ENCODE peak calls at places on chromosomes 12 and 14, in ten cellular contexts. One of them, this sample, is unnamed.

GRCh38 chr12:124588689-124589318 is 21.4 kb upstream of the NCOR2 start:
- DNase-seq in heart right ventricle: peak
- DNase-seq in fibroblast of pulmonary artery: peak
- DNase-seq in HCT116: no peak
- DNase-seq in AG09309: no peak
- DNase-seq in RWPE1: peak
- DNase-seq in foreskin fibroblast: peak
- DNase-seq in MCF 10A: peak
- DNase-seq in endothelial cell of umbilical vein: peak
- DNase-seq in Peyer's patch: no peak
- DNase-seq in this sample: peak

GRCh38 chr14:63192085-63192484 is 12.2 kb upstream of the RHOJ start:
- DNase-seq in endothelial cell of umbilical vein: peak
- DNase-seq in fibroblast of pulmonary artery: peak
- DNase-seq in Peyer's patch: no peak
- DNase-seq in MCF 10A: no peak
- DNase-seq in RWPE1: no peak
- DNase-seq in foreskin fibroblast: peak
- DNase-seq in heart right ventricle: peak
- DNase-seq in HCT116: no peak
- DNase-seq in AG09309: no peak
- DNase-seq in this sample: no peak

GRCh38 chr12:20588057-20588456 is 107.1 kb upstream of the SLCO1C1 start:
- DNase-seq in HCT116: no peak
- DNase-seq in RWPE1: no peak
- DNase-seq in foreskin fibroblast: no peak
- DNase-seq in AG09309: no peak
- DNase-seq in Peyer's patch: no peak
- DNase-seq in heart right ventricle: no peak
- DNase-seq in endothelial cell of umbilical vein: no peak
- DNase-seq in MCF 10A: no peak
- DNase-seq in fibroblast of pulmonary artery: no peak
- DNase-seq in this sample: no peak

GRCh38 chr14:92352158-92352985 is 29.4 kb downstream of the SLC24A4 start:
- DNase-seq in RWPE1: no peak
- DNase-seq in fibroblast of pulmonary artery: peak
- DNase-seq in AG09309: no peak
- DNase-seq in HCT116: peak
- DNase-seq in heart right ventricle: no peak
- DNase-seq in MCF 10A: peak
- DNase-seq in Peyer's patch: no peak
- DNase-seq in foreskin fibroblast: peak
- DNase-seq in endothelial cell of umbilical vein: no peak
- DNase-seq in this sample: no peak

GRCh38 chr12:903055-903454 is 46.4 kb downstream of the RAD52 start:
- DNase-seq in endothelial cell of umbilical vein: no peak
- DNase-seq in RWPE1: no peak
- DNase-seq in fibroblast of pulmonary artery: no peak
- DNase-seq in MCF 10A: no peak
- DNase-seq in heart right ventricle: no peak
- DNase-seq in foreskin fibroblast: no peak
- DNase-seq in HCT116: no peak
- DNase-seq in Peyer's patch: no peak
- DNase-seq in AG09309: no peak
- DNase-seq in this sample: no peak

GRCh38 chr12:26369588-26369987 is 174.2 kb downstream of the SSPN start:
- DNase-seq in heart right ventricle: no peak
- DNase-seq in AG09309: peak
- DNase-seq in RWPE1: peak
- DNase-seq in fibroblast of pulmonary artery: peak
- DNase-seq in HCT116: no peak
- DNase-seq in endothelial cell of umbilical vein: no peak
- DNase-seq in foreskin fibroblast: peak
- DNase-seq in Peyer's patch: no peak
- DNase-seq in MCF 10A: peak
- DNase-seq in this sample: peak

GRCh38 chr14:68679746-68680467 is 113.0 kb downstream of the ZFP36L1 start:
- DNase-seq in HCT116: no peak
- DNase-seq in foreskin fibroblast: no peak
- DNase-seq in heart right ventricle: no peak
- DNase-seq in AG09309: no peak
- DNase-seq in MCF 10A: no peak
- DNase-seq in RWPE1: no peak
- DNase-seq in Peyer's patch: no peak
- DNase-seq in fibroblast of pulmonary artery: no peak
- DNase-seq in endothelial cell of umbilical vein: no peak
- DNase-seq in this sample: no peak

GRCh38 chr12:4910502-4911315 is 1.0 kb downstream of the KCNA1 start:
- DNase-seq in endothelial cell of umbilical vein: no peak
- DNase-seq in Peyer's patch: no peak
- DNase-seq in heart right ventricle: no peak
- DNase-seq in RWPE1: no peak
- DNase-seq in AG09309: no peak
- DNase-seq in fibroblast of pulmonary artery: no peak
- DNase-seq in MCF 10A: no peak
- DNase-seq in HCT116: no peak
- DNase-seq in foreskin fibroblast: peak
- DNase-seq in this sample: peak

GRCh38 chr12:88309546-88309945 is 167.4 kb downstream of the TMTC3 start:
- DNase-seq in heart right ventricle: no peak
- DNase-seq in Peyer's patch: no peak
- DNase-seq in foreskin fibroblast: peak
- DNase-seq in MCF 10A: peak
- DNase-seq in endothelial cell of umbilical vein: peak
- DNase-seq in HCT116: no peak
- DNase-seq in fibroblast of pulmonary artery: peak
- DNase-seq in RWPE1: no peak
- DNase-seq in AG09309: peak
- DNase-seq in this sample: no peak

GRCh38 chr12:92987362-92987761 is 58.3 kb upstream of the EEA1 start:
- DNase-seq in endothelial cell of umbilical vein: peak
- DNase-seq in Peyer's patch: no peak
- DNase-seq in HCT116: peak
- DNase-seq in heart right ventricle: peak
- DNase-seq in foreskin fibroblast: peak
- DNase-seq in fibroblast of pulmonary artery: peak
- DNase-seq in MCF 10A: peak
- DNase-seq in AG09309: peak
- DNase-seq in RWPE1: peak
- DNase-seq in this sample: no peak

GRCh38 chr14:77065851-77066554 is 32.1 kb upstream of the CIPC start:
- DNase-seq in foreskin fibroblast: no peak
- DNase-seq in HCT116: no peak
- DNase-seq in endothelial cell of umbilical vein: no peak
- DNase-seq in fibroblast of pulmonary artery: no peak
- DNase-seq in MCF 10A: no peak
- DNase-seq in AG09309: no peak
- DNase-seq in heart right ventricle: no peak
- DNase-seq in Peyer's patch: no peak
- DNase-seq in RWPE1: no peak
- DNase-seq in this sample: no peak

GRCh38 chr12:15800278-15800677 is 11.1 kb upstream of the EPS8 start:
- DNase-seq in Peyer's patch: no peak
- DNase-seq in fibroblast of pulmonary artery: no peak
- DNase-seq in foreskin fibroblast: peak
- DNase-seq in endothelial cell of umbilical vein: peak
- DNase-seq in MCF 10A: no peak
- DNase-seq in HCT116: no peak
- DNase-seq in AG09309: no peak
- DNase-seq in RWPE1: no peak
- DNase-seq in heart right ventricle: no peak
- DNase-seq in this sample: peak

GRCh38 chr12:64806593-64806992 is 17.9 kb upstream of the TBC1D30 start:
- DNase-seq in RWPE1: no peak
- DNase-seq in endothelial cell of umbilical vein: peak
- DNase-seq in heart right ventricle: no peak
- DNase-seq in Peyer's patch: no peak
- DNase-seq in MCF 10A: peak
- DNase-seq in HCT116: no peak
- DNase-seq in AG09309: no peak
- DNase-seq in foreskin fibroblast: peak
- DNase-seq in fibroblast of pulmonary artery: peak
- DNase-seq in this sample: no peak

GRCh38 chr12:5168148-5168547 is 124.5 kb downstream of the KCNA5 start:
- DNase-seq in MCF 10A: no peak
- DNase-seq in AG09309: no peak
- DNase-seq in heart right ventricle: no peak
- DNase-seq in endothelial cell of umbilical vein: no peak
- DNase-seq in HCT116: no peak
- DNase-seq in RWPE1: no peak
- DNase-seq in foreskin fibroblast: no peak
- DNase-seq in fibroblast of pulmonary artery: no peak
- DNase-seq in Peyer's patch: no peak
- DNase-seq in this sample: no peak

GRCh38 chr12:130916251-130916911 is 37.3 kb upstream of the ADGRD1 start:
- DNase-seq in RWPE1: peak
- DNase-seq in AG09309: peak
- DNase-seq in MCF 10A: peak
- DNase-seq in HCT116: peak
- DNase-seq in foreskin fibroblast: peak
- DNase-seq in endothelial cell of umbilical vein: peak
- DNase-seq in heart right ventricle: peak
- DNase-seq in fibroblast of pulmonary artery: peak
- DNase-seq in Peyer's patch: peak
- DNase-seq in this sample: peak

GRCh38 chr12:81170072-81170471 is 92.2 kb downstream of the ACSS3 start:
- DNase-seq in foreskin fibroblast: peak
- DNase-seq in MCF 10A: no peak
- DNase-seq in RWPE1: peak
- DNase-seq in fibroblast of pulmonary artery: peak
- DNase-seq in Peyer's patch: no peak
- DNase-seq in endothelial cell of umbilical vein: no peak
- DNase-seq in AG09309: no peak
- DNase-seq in heart right ventricle: no peak
- DNase-seq in HCT116: no peak
- DNase-seq in this sample: no peak

GRCh38 chr12:113465808-113466769 is 5.6 kb downstream of the LHX5 start:
- DNase-seq in heart right ventricle: no peak
- DNase-seq in RWPE1: no peak
- DNase-seq in MCF 10A: no peak
- DNase-seq in foreskin fibroblast: no peak
- DNase-seq in fibroblast of pulmonary artery: no peak
- DNase-seq in Peyer's patch: no peak
- DNase-seq in endothelial cell of umbilical vein: no peak
- DNase-seq in HCT116: no peak
- DNase-seq in AG09309: no peak
- DNase-seq in this sample: peak

GRCh38 chr14:61139006-61139599 is 142.0 kb downstream of the TMEM30B start:
- DNase-seq in MCF 10A: no peak
- DNase-seq in Peyer's patch: no peak
- DNase-seq in AG09309: no peak
- DNase-seq in fibroblast of pulmonary artery: no peak
- DNase-seq in HCT116: no peak
- DNase-seq in RWPE1: no peak
- DNase-seq in foreskin fibroblast: no peak
- DNase-seq in heart right ventricle: no peak
- DNase-seq in endothelial cell of umbilical vein: no peak
- DNase-seq in this sample: no peak
- TF ChIP-seq CTCF in MCF 10A: no peak
- TF ChIP-seq CTCF in Peyer's patch: no peak
- TF ChIP-seq CTCF in AG09309: no peak
- TF ChIP-seq CTCF in fibroblast of pulmonary artery: no peak
- TF ChIP-seq CTCF in HCT116: no peak
- TF ChIP-seq CTCF in RWPE1: no peak
- TF ChIP-seq CTCF in foreskin fibroblast: no peak
- TF ChIP-seq CTCF in heart right ventricle: no peak
- TF ChIP-seq CTCF in endothelial cell of umbilical vein: no peak
- TF ChIP-seq CTCF in this sample: no peak

GRCh38 chr14:75229923-75230792 is 48.5 kb upstream of the FOS start:
- DNase-seq in HCT116: peak
- DNase-seq in MCF 10A: peak
- DNase-seq in AG09309: no peak
- DNase-seq in Peyer's patch: no peak
- DNase-seq in heart right ventricle: peak
- DNase-seq in endothelial cell of umbilical vein: peak
- DNase-seq in fibroblast of pulmonary artery: peak
- DNase-seq in RWPE1: peak
- DNase-seq in foreskin fibroblast: peak
- DNase-seq in this sample: no peak
- TF ChIP-seq CTCF in HCT116: peak
- TF ChIP-seq CTCF in MCF 10A: peak
- TF ChIP-seq CTCF in AG09309: peak
- TF ChIP-seq CTCF in Peyer's patch: peak
- TF ChIP-seq CTCF in heart right ventricle: peak
- TF ChIP-seq CTCF in endothelial cell of umbilical vein: peak
- TF ChIP-seq CTCF in fibroblast of pulmonary artery: peak
- TF ChIP-seq CTCF in RWPE1: no peak
- TF ChIP-seq CTCF in foreskin fibroblast: no peak
- TF ChIP-seq CTCF in this sample: peak

DNA sequence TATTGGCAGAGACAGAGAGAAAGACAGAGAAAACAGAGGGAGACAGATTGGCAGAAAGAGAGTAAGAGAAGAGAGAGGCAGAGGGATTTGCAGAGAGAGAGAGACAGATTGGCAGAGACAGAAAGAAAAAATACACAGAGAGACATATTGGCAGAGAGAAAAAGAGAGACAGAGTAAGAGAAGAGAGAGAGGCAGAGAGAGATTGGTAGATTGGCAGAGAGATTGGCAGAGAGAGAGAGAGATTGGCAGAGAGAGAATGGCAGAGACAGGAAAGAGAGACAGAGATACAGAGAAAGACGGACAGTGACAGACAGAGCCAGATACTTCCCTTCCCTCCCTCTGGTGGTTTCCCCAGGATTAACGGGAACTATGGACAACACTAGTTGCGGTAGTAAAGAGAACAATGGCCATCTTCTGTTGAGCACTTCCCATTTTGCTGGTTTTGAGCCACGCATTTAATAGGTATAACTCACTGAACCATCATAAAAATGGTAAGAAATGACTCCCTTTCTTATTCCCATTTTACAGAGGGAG is 2.6 kb upstream of the NOS1 start:
- DNase-seq in fibroblast of pulmonary artery: no peak
- DNase-seq in HCT116: no peak
- DNase-seq in MCF 10A: peak
- DNase-seq in heart right ventricle: no peak
- DNase-seq in endothelial cell of umbilical vein: no peak
- DNase-seq in foreskin fibroblast: no peak
- DNase-seq in AG09309: no peak
- DNase-seq in Peyer's patch: no peak
- DNase-seq in RWPE1: no peak
- DNase-seq in this sample: no peak
- TF ChIP-seq CTCF in fibroblast of pulmonary artery: no peak
- TF ChIP-seq CTCF in HCT116: no peak
- TF ChIP-seq CTCF in MCF 10A: peak
- TF ChIP-seq CTCF in heart right ventricle: no peak
- TF ChIP-seq CTCF in endothelial cell of umbilical vein: no peak
- TF ChIP-seq CTCF in foreskin fibroblast: no peak
- TF ChIP-seq CTCF in AG09309: no peak
- TF ChIP-seq CTCF in Peyer's patch: no peak
- TF ChIP-seq CTCF in RWPE1: no peak
- TF ChIP-seq CTCF in this sample: no peak

DNA sequence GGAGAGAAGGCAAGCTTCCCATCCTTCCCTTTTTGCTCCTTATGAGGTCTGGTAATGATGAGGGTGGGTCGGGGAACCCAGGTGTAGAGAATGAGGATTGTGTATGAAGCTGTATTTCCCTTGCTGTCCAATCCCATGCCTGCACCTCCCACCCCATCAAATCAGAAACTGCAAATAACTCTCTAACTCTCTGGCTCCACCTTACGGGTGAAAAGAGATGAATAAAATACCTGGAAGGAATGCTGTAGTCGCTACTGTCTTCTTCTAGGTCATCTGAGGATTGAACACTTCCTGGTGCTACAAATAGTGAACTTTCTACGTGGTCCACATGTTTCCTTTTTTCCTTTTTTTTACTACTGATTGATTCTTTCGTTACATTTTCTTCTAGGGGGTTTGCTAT is 38.9 kb upstream of the DICER1 start:
- DNase-seq in Peyer's patch: no peak
- DNase-seq in HCT116: peak
- DNase-seq in RWPE1: peak
- DNase-seq in heart right ventricle: no peak
- DNase-seq in endothelial cell of umbilical vein: no peak
- DNase-seq in MCF 10A: peak
- DNase-seq in fibroblast of pulmonary artery: peak
- DNase-seq in AG09309: no peak
- DNase-seq in foreskin fibroblast: no peak
- DNase-seq in this sample: no peak
- TF ChIP-seq CTCF in Peyer's patch: peak
- TF ChIP-seq CTCF in HCT116: peak
- TF ChIP-seq CTCF in RWPE1: no peak
- TF ChIP-seq CTCF in heart right ventricle: peak
- TF ChIP-seq CTCF in endothelial cell of umbilical vein: no peak
- TF ChIP-seq CTCF in MCF 10A: peak
- TF ChIP-seq CTCF in fibroblast of pulmonary artery: peak
- TF ChIP-seq CTCF in AG09309: peak
- TF ChIP-seq CTCF in foreskin fibroblast: no peak
- TF ChIP-seq CTCF in this sample: no peak

This sample was measured in osteoblast.